ENCODE peak calls at places on chromosomes 7 and 10, in four cellular contexts. One of them, this sample, is unnamed.

GRCh38 chr10:72075184-72076115 is 12.9 kb downstream of the SPOCK2 start:
- DNase-seq in right lobe of liver: no peak
- DNase-seq in stomach: no peak
- DNase-seq in neuronal stem cell: no peak
- DNase-seq in this sample: no peak

GRCh38 chr7:91846436-91846835 is 34.1 kb downstream of the MTERF1 start:
- DNase-seq in right lobe of liver: no peak
- DNase-seq in stomach: no peak
- DNase-seq in neuronal stem cell: no peak
- DNase-seq in this sample: no peak

GRCh38 chr10:112832361-112832878 is 117.6 kb upstream of the TCF7L2 start:
- DNase-seq in right lobe of liver: no peak
- DNase-seq in stomach: no peak
- DNase-seq in neuronal stem cell: no peak
- DNase-seq in this sample: no peak

GRCh38 chr7:73850781-73851207 is 8.5 kb upstream of the METTL27 start:
- DNase-seq in right lobe of liver: no peak
- DNase-seq in stomach: no peak
- DNase-seq in neuronal stem cell: no peak
- DNase-seq in this sample: no peak

GRCh38 chr10:60098676-60099601 is 192.6 kb upstream of the CCDC6 start:
- DNase-seq in right lobe of liver: no peak
- DNase-seq in stomach: no peak
- DNase-seq in neuronal stem cell: no peak
- DNase-seq in this sample: no peak

GRCh38 chr7:50436133-50436802 is 13.9 kb downstream of the FIGNL1 start:
- DNase-seq in right lobe of liver: no peak
- DNase-seq in stomach: no peak
- DNase-seq in neuronal stem cell: no peak
- DNase-seq in this sample: no peak

GRCh38 chr7:26667514-26668133 is 196.8 kb downstream of the SKAP2 start:
- DNase-seq in right lobe of liver: no peak
- DNase-seq in stomach: peak; percentile 53
- DNase-seq in neuronal stem cell: peak; percentile 88
- DNase-seq in this sample: peak; percentile 86

GRCh38 chr7:106867641-106868351 is 2.7 kb downstream of the PIK3CG start:
- DNase-seq in right lobe of liver: peak; percentile 54
- DNase-seq in stomach: no peak
- DNase-seq in neuronal stem cell: no peak
- DNase-seq in this sample: no peak

GRCh38 chr7:220151-220841 is 27.9 kb downstream of the FAM20C start:
- DNase-seq in right lobe of liver: no peak
- DNase-seq in stomach: no peak
- DNase-seq in neuronal stem cell: no peak
- DNase-seq in this sample: no peak

GRCh38 chr7:110522751-110523200 is 568.2 kb upstream of the LRRN3 start:
- DNase-seq in right lobe of liver: no peak
- DNase-seq in stomach: no peak
- DNase-seq in neuronal stem cell: no peak
- DNase-seq in this sample: peak; percentile 75

GRCh38 chr7:51316262-51316665 is 345 bp downstream of the COBL start:
- DNase-seq in right lobe of liver: peak; percentile 79
- DNase-seq in stomach: peak; percentile 65
- DNase-seq in neuronal stem cell: no peak
- DNase-seq in this sample: no peak

GRCh38 chr10:116654816-116655215 is 34.1 kb downstream of the PNLIPRP2 start:
- DNase-seq in right lobe of liver: no peak
- DNase-seq in stomach: no peak
- DNase-seq in neuronal stem cell: no peak
- DNase-seq in this sample: peak; percentile 48

GRCh38 chr7:135201350-135201749 is 10.0 kb downstream of the WDR91 start:
- DNase-seq in right lobe of liver: no peak
- DNase-seq in stomach: no peak
- DNase-seq in neuronal stem cell: no peak
- DNase-seq in this sample: no peak
- H3K36me3 ChIP-seq in right lobe of liver: peaks cover 59% of the 10 kb centered on the region
- H3K36me3 ChIP-seq in stomach: peaks cover 98% of the 10 kb centered on the region
- H3K36me3 ChIP-seq in neuronal stem cell: peaks cover 67% of the 10 kb centered on the region
- H3K36me3 ChIP-seq in this sample: peaks cover 9% of the 10 kb centered on the region

GRCh38 chr7:130614449-130614848 is 54.1 kb downstream of the COPG2 start:
- DNase-seq in right lobe of liver: no peak
- DNase-seq in stomach: no peak
- DNase-seq in neuronal stem cell: no peak
- DNase-seq in this sample: no peak
- H3K36me3 ChIP-seq in right lobe of liver: no peaks in the 10 kb centered on the region
- H3K36me3 ChIP-seq in stomach: peaks cover 51% of the 10 kb centered on the region
- H3K36me3 ChIP-seq in neuronal stem cell: peaks cover 78% of the 10 kb centered on the region
- H3K36me3 ChIP-seq in this sample: no peaks in the 10 kb centered on the region

GRCh38 chr7:140033036-140033435 is 29.7 kb downstream of the PARP12 start:
- DNase-seq in right lobe of liver: no peak
- DNase-seq in stomach: no peak
- DNase-seq in neuronal stem cell: no peak
- DNase-seq in this sample: no peak

GRCh38 chr7:140039071-140039470 is 23.7 kb downstream of the PARP12 start:
- DNase-seq in right lobe of liver: no peak
- DNase-seq in stomach: no peak
- DNase-seq in neuronal stem cell: no peak
- DNase-seq in this sample: no peak

GRCh38 chr7:140035400-140036223 is 27.1 kb downstream of the PARP12 start:
- DNase-seq in right lobe of liver: no peak
- DNase-seq in stomach: no peak
- DNase-seq in neuronal stem cell: no peak
- DNase-seq in this sample: no peak

GRCh38 chr7:140033779-140034363 is 28.9 kb downstream of the PARP12 start:
- DNase-seq in right lobe of liver: no peak
- DNase-seq in stomach: no peak
- DNase-seq in neuronal stem cell: no peak
- DNase-seq in this sample: no peak

GRCh38 chr7:140036224-140036651 is 26.5 kb downstream of the PARP12 start:
- DNase-seq in right lobe of liver: no peak
- DNase-seq in stomach: no peak
- DNase-seq in neuronal stem cell: no peak
- DNase-seq in this sample: no peak
- H3K36me3 ChIP-seq in right lobe of liver: peaks cover 33% of the 10 kb centered on the region
- H3K36me3 ChIP-seq in stomach: peaks cover 70% of the 10 kb centered on the region
- H3K36me3 ChIP-seq in neuronal stem cell: no peaks in the 10 kb centered on the region
- H3K36me3 ChIP-seq in this sample: no peaks in the 10 kb centered on the region

GRCh38 chr7:99002827-99003212 is 124.5 kb downstream of the TRRAP start:
- DNase-seq in right lobe of liver: no peak
- DNase-seq in stomach: no peak
- DNase-seq in neuronal stem cell: no peak
- DNase-seq in this sample: no peak

GRCh38 chr7:99004781-99005500 is 126.6 kb downstream of the TRRAP start:
- DNase-seq in right lobe of liver: no peak
- DNase-seq in stomach: no peak
- DNase-seq in neuronal stem cell: no peak
- DNase-seq in this sample: no peak

GRCh38 chr7:99003419-99003818 is 125.1 kb downstream of the TRRAP start:
- DNase-seq in right lobe of liver: no peak
- DNase-seq in stomach: no peak
- DNase-seq in neuronal stem cell: no peak
- DNase-seq in this sample: no peak

GRCh38 chr7:99005776-99006175 is 127.4 kb downstream of the TRRAP start:
- DNase-seq in right lobe of liver: no peak
- DNase-seq in stomach: no peak
- DNase-seq in neuronal stem cell: no peak
- DNase-seq in this sample: no peak

DNA sequence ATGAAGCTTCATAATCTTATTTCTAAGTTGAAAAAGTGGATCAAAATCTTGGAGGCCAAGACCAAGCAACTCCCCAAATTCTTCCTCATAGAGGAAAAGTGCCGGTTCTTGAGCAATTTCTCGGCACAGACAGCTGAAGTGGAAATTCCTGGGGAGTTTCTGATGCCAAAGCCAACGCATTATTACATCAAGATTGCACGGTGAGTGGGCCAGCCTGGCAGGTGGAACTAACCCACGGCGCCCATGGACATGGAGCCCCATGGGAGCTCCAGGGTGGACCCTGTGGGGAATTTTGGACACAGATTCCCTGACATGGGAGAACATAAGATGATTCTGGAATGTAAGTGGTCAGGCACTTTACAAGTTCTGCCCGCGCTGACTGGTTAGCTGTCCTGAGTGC is 125.9 kb downstream of the TRRAP start:
- DNase-seq in right lobe of liver: no peak
- DNase-seq in stomach: no peak
- DNase-seq in neuronal stem cell: no peak
- DNase-seq in this sample: no peak
- H3K36me3 ChIP-seq in right lobe of liver: peaks cover 51% of the 10 kb centered on the region
- H3K36me3 ChIP-seq in stomach: peaks cover 100% of the 10 kb centered on the region
- H3K36me3 ChIP-seq in neuronal stem cell: peaks cover 94% of the 10 kb centered on the region
- H3K36me3 ChIP-seq in this sample: peaks cover 57% of the 10 kb centered on the region

GRCh38 chr7:149584009-149584408 is 86.4 kb upstream of the ZNF746 start:
- DNase-seq in right lobe of liver: no peak
- DNase-seq in stomach: no peak
- DNase-seq in neuronal stem cell: no peak
- DNase-seq in this sample: no peak
- H3K36me3 ChIP-seq in right lobe of liver: peaks cover 7% of the 10 kb centered on the region
- H3K36me3 ChIP-seq in stomach: peaks cover 95% of the 10 kb centered on the region
- H3K36me3 ChIP-seq in neuronal stem cell: peaks cover 88% of the 10 kb centered on the region
- H3K36me3 ChIP-seq in this sample: peaks cover 31% of the 10 kb centered on the region

GRCh38 chr10:79303631-79304478 is 43.4 kb upstream of the PPIF start:
- DNase-seq in right lobe of liver: no peak
- DNase-seq in stomach: no peak
- DNase-seq in neuronal stem cell: no peak
- DNase-seq in this sample: no peak
- H3K36me3 ChIP-seq in right lobe of liver: peaks cover 55% of the 10 kb centered on the region
- H3K36me3 ChIP-seq in stomach: peaks cover 100% of the 10 kb centered on the region
- H3K36me3 ChIP-seq in neuronal stem cell: peaks cover 97% of the 10 kb centered on the region
- H3K36me3 ChIP-seq in this sample: peaks cover 12% of the 10 kb centered on the region

GRCh38 chr7:17331891-17332501 is 33.5 kb downstream of the AHR start:
- DNase-seq in right lobe of liver: no peak
- DNase-seq in stomach: no peak
- DNase-seq in neuronal stem cell: no peak
- DNase-seq in this sample: no peak
- H3K36me3 ChIP-seq in right lobe of liver: peaks cover 67% of the 10 kb centered on the region
- H3K36me3 ChIP-seq in stomach: peaks cover 92% of the 10 kb centered on the region
- H3K36me3 ChIP-seq in neuronal stem cell: peaks cover 44% of the 10 kb centered on the region
- H3K36me3 ChIP-seq in this sample: no peaks in the 10 kb centered on the region

DNA sequence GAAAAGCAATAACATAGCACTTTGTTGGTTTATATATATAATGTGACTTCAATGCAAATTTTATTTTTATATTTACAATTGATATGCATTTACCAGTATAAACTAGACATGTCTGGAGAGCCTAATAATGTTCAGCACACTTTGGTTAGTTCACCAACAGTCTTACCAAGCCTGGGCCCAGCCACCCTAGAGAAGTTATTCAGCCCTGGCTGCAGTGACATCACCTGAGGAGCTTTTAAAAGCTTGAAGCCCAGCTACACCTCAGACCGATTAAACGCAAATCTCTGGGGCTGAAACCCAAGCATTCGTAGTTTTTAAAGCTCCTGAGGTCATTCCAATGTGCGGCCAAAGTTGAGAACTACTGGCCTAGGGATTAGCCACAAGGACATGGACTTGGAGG is 155.0 kb upstream of the LANCL2 start:
- DNase-seq in right lobe of liver: no peak
- DNase-seq in stomach: no peak
- DNase-seq in neuronal stem cell: no peak
- DNase-seq in this sample: no peak
- H3K36me3 ChIP-seq in right lobe of liver: peaks cover 29% of the 10 kb centered on the region
- H3K36me3 ChIP-seq in stomach: peaks cover 43% of the 10 kb centered on the region
- H3K36me3 ChIP-seq in neuronal stem cell: peaks cover 18% of the 10 kb centered on the region
- H3K36me3 ChIP-seq in this sample: no peaks in the 10 kb centered on the region

GRCh38 chr7:36406156-36406555 is 16.5 kb downstream of the ANLN start:
- DNase-seq in right lobe of liver: no peak
- DNase-seq in stomach: no peak
- DNase-seq in neuronal stem cell: no peak
- DNase-seq in this sample: peak; percentile 53
- H3K36me3 ChIP-seq in right lobe of liver: no peaks in the 10 kb centered on the region
- H3K36me3 ChIP-seq in stomach: peaks cover 5% of the 10 kb centered on the region
- H3K36me3 ChIP-seq in neuronal stem cell: peaks cover 92% of the 10 kb centered on the region
- H3K36me3 ChIP-seq in this sample: peaks cover 91% of the 10 kb centered on the region